ENCODE peak calls at places on chromosomes 11 and 22, in four cellular contexts. R is IMR-90, P is H9, C is H1. M is an unnamed sample.
A peak's percentile ranks its signal among the peaks of the same experiment; 100 is the strongest.

GRCh38 chr11:119832536-119832935 is 103.5 kb upstream of the NECTIN1 start:
- DNase-seq in R (peak; percentile 5), P (peak; percentile 56), C (no peak), M (peak; percentile 59)

GRCh38 chr11:44760477-44760872 is 33.7 kb downstream of the TSPAN18 start:
- DNase-seq in R (no peak), P (peak; percentile 4), C (no peak), M (no peak)

GRCh38 chr11:125055107-125055715 is 7.9 kb upstream of the SLC37A2 start:
- DNase-seq in R (no peak), P (no peak), C (no peak), M (peak; percentile 84)

GRCh38 chr11:84870486-84870885 is 756.7 kb downstream of the DLG2 start:
- DNase-seq in R (no peak), P (no peak), C (no peak), M (no peak)

GRCh38 chr11:134599180-134599810 is 187.3 kb upstream of the B3GAT1 start:
- DNase-seq in R (no peak), P (peak; percentile 26), C (peak; percentile 30), M (peak; percentile 27)

GRCh38 chr11:78138694-78139421 is 568 bp downstream of the ALG8 start:
- DNase-seq in R (peak; percentile 31), P (no peak), C (no peak), M (peak; percentile 66)

GRCh38 chr11:13772223-13773046 is 104.0 kb downstream of the FAR1 start:
- DNase-seq in R (peak; percentile 62), P (no peak), C (peak; percentile 55), M (peak; percentile 87)

GRCh38 chr11:111298466-111299110 is at the start of gene POU2AF3:
- DNase-seq in R (no peak), P (peak; percentile 43), C (no peak), M (peak; percentile 36)

GRCh38 chr11:73400293-73400692 is 24.1 kb downstream of the RELT start:
- DNase-seq in R (no peak), P (no peak), C (no peak), M (no peak)

DNA sequence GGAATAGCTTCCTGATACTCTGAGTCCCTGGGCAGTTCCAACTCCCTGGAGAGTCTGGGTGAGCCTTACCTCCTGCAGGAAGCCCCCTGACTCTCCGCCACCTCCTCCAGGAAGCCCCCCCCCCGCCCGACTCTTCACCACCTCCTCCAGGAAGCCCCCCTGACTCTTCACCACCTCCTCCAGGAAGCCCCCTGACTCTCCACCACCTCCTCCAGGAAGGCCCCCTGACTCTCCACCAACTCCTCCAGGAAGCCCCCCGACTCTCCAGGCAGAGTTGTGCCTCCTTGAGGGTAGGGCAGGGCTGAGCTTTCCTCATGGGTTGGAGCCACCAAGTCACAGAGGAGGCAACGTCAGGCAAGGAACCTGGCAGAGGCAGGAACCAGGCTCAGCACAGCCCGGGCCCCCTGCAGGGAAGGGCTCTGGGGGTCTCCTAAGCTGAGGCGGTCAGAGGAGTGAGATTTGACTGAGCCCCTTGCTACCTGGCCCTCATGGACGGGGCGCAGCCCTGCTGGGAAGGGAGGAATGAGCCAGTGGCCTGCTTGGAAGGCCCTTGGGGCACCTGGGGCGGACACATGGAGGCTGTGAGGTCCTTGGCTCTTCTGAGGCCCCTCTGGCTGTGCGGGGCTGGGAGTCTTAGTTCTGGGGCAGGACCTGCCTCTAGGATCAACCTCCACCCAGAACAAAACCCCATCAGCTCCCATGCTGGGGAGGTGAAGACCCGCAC is 18.1 kb downstream of the MRGPRG start:
- DNase-seq in R (no peak), P (no peak), C (no peak), M (no peak)
- H3K27me3 ChIP-seq in R (peaks cover 87% of the 10 kb centered on the region), P (peaks cover 9% of the 10 kb centered on the region), C (peaks cover 39% of the 10 kb centered on the region), M (peaks cover 9% of the 10 kb centered on the region)

GRCh38 chr11:95911369-95911759 is 12.5 kb downstream of the MTMR2 start:
- DNase-seq in R (no peak), P (no peak), C (no peak), M (no peak)
- H4K5ac ChIP-seq in R (no peak overlapping the region), P (no peak overlapping the region), C (no peak overlapping the region), M (no peak overlapping the region)

GRCh38 chr11:133366088-133366487 is 166.2 kb downstream of the OPCML start:
- DNase-seq in R (no peak), P (no peak), C (no peak), M (no peak)

GRCh38 chr11:133362921-133363320 is 169.4 kb downstream of the OPCML start:
- DNase-seq in R (no peak), P (no peak), C (no peak), M (no peak)

GRCh38 chr11:133362156-133362555 is 170.1 kb downstream of the OPCML start:
- DNase-seq in R (no peak), P (no peak), C (no peak), M (no peak)

GRCh38 chr11:133360860-133361688 is 171.2 kb downstream of the OPCML start:
- DNase-seq in R (no peak), P (no peak), C (no peak), M (no peak)

DNA sequence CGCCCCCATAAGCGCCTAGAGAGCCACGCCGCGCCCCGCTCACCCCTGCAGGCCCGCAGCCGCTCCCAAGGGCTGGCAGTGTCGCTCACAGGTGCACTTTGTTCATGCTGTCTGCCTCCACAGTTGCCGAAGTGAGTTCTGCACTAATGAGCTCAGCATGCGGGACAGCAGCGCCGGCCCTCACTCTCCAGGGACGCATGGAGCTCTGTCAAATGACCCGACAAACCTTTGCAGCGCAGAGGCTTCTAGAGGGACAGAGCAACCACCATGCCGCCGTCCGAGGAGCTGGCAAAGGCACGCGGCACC is 170.7 kb downstream of the OPCML start:
- DNase-seq in R (no peak), P (no peak), C (no peak), M (no peak)
- H3K27me3 ChIP-seq in R (no peaks in the 10 kb centered on the region), P (no peaks in the 10 kb centered on the region), C (no peaks in the 10 kb centered on the region), M (no peaks in the 10 kb centered on the region)

DNA sequence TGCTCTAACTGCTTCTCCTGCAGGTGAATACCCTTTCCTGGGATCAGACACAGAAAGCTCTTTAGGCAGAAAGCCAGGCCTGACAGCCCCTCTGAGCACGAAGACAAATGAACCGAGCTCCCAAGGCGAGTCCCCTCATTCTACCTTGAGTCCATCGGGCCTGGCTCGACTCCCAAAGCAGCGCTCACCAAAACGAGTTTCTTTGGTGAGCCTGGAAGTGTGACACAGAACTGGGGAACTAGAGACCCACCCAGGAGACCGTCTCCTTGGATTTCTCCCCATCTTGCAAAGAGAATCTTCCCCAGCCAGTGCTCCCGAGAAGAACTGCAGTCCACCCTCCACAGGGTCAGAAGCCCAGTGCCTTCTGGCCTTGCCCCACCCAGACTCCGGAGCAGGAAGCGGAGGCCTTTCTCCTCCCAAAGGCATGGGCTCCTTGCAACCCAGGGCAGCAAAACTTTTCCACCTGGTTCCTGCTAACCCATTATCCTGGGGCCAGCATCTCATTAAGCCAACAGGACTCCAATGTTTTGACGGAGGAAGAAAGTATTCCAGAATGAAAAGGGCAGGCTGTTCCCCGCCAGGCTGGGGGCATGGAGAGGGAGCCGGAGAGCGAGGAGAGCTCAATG is 88.2 kb downstream of the RTL6 start:
- DNase-seq in R (no peak), P (peak; percentile 25), C (no peak), M (no peak)
- H4K5ac ChIP-seq in R (no peak overlapping the region), P (no peak overlapping the region), C (no peak overlapping the region), M (no peak overlapping the region)

GRCh38 chr22:37425800-37426531 is 1.3 kb downstream of the ELFN2 start:
- DNase-seq in R (peak; percentile 45), P (peak; percentile 73), C (peak; percentile 70), M (peak; percentile 57)

GRCh38 chr22:37427128-37427710 is at the start of gene ELFN2:
- DNase-seq in R (peak; percentile 10), P (no peak), C (no peak), M (no peak)

GRCh38 chr22:37428649-37429586 is 1.6 kb upstream of the ELFN2 start:
- DNase-seq in R (peak; percentile 43), P (peak; percentile 80), C (peak; percentile 83), M (peak; percentile 80)

GRCh38 chr22:37426532-37427127 is 649 bp downstream of the ELFN2 start:
- DNase-seq in R (no peak), P (no peak), C (no peak), M (no peak)

DNA sequence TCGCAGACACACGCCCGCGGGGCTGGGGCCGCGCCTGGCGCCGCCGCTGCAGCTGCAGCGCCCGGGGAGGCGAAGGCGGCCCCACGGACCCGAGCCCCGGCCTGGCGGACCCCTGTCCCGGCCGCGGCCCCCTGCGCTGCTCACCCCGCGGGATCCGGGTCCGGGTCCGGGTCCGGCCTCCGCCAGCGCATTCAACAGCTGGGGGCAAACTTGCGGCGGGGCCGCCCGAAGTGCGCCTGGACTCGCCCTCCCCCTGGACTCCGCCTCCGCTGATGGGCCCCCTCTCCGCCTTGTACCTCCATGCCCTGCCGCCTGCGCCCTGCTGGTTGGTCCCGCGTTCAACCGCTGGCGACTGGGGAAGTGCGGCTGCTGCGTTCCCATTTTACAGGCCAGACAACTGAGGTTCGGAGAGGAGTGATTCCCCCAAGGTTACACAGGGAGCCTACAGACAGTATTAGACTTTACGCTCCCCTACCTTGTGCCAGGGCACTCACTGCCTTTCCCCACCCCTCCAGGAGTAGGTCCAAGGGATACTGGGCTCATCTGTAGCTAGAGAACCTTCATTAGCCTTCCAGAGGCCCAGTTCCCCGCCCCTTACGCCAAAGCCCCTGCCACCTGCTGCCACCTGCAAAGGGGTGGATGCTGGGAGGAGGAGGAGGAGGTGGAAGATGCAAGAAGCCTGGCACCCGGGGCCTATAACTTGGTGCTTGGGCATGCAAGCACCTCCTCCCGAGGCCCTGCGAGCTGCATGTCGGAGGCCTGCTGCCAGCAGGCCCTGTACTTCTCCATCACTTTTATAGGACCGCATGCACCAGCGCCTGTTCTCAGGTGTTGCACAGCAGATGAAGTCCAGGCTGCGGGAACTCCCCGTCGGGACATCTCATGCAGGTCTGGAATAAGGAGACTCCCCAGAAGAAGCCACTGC is 694 bp upstream of the ELFN2 start:
- DNase-seq in R (no peak), P (no peak), C (no peak), M (no peak)
- H3K27me3 ChIP-seq in R (no peaks in the 10 kb centered on the region), P (peaks cover 21% of the 10 kb centered on the region), C (peaks cover 43% of the 10 kb centered on the region), M (peaks cover 26% of the 10 kb centered on the region)

DNA sequence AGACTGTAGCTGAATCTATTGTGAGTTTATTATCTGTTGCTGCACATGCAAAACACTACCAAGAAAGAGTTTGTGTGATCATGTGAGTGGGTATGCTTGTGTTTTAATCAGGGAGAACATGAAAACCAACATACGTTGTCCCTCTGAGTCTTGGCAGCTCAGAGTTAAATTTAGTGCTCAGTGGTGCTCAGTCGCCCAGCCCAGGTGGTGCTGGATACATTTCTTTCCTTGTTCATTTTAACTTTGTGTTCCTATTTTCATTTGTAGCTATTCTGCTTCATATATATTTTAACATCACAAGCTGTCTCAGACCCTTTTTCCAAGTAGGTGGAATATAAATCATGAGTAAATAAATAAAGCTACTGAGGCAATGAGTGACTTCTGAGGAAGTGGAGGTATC is 500.6 kb downstream of the NTM start:
- DNase-seq in R (no peak), P (no peak), C (no peak), M (no peak)
- H4K5ac ChIP-seq in R (no peak overlapping the region), P (no peak overlapping the region), C (no peak overlapping the region), M (no peak overlapping the region)

GRCh38 chr11:66408488-66409214 is 12.2 kb upstream of the NPAS4 start:
- DNase-seq in R (peak; percentile 93), P (peak; percentile 93), C (peak; percentile 100), M (peak; percentile 97)
- H3K27me3 ChIP-seq in R (peaks cover 13% of the 10 kb centered on the region), P (no peaks in the 10 kb centered on the region), C (peaks cover 10% of the 10 kb centered on the region), M (no peaks in the 10 kb centered on the region)

DNA sequence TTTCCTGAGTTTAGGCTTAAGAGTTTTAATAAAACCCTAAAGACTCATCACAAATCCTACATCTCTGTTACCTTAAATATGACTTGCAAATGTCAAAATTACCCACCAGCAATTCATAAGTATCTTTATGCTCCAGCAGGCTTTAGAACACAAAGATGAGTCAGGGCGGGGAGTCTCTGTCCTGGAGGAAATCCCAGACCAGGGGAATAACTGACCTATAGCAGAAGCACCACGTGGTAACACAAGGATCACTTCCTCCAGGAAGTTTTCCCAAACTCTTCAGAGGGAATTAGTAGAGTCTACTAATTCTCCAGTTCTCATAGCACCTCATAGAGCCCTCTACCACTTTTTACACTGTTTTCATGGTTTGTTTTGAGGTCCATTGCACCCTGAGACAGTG is 217.0 kb downstream of the NAV2 start:
- DNase-seq in R (peak; percentile 63), P (no peak), C (no peak), M (no peak)
- H4K5ac ChIP-seq in R (no peak overlapping the region), P (no peak overlapping the region), C (no peak overlapping the region), M (no peak overlapping the region)

GRCh38 chr11:70061734-70062133 is 16.4 kb upstream of the ANO1 start:
- DNase-seq in R (no peak), P (no peak), C (no peak), M (no peak)
- H3K27me3 ChIP-seq in R (no peaks in the 10 kb centered on the region), P (no peaks in the 10 kb centered on the region), C (no peaks in the 10 kb centered on the region), M (no peaks in the 10 kb centered on the region)